ENCODE peak calls at places on chromosomes 12 and 14, in ten cellular contexts. A is heart right ventricle; Q is astrocyte of the spinal cord; E is activated CD8-positive, alpha-beta T cell treated with anti-CD3 and anti-CD28 coated beads, Interleukin-2, amount 10 ng/mL, durations not matched to agents 7 days and 5 days; I is HEK293T; T is NCI-H1105 treated with DMSO at 0.1 percent for 48 hours; K is NCI-H1048; P is C1 segment of cervical spinal cord; H is left cardiac atrium; S is AG08395. U is an unnamed sample.
A peak's percentile ranks its signal among the peaks of the same experiment; 100 is the strongest.

GRCh38 chr12:81078469-81079196 is 754 bp downstream of the ACSS3 start:
- DNase-seq in A (no peak), Q (peak; percentile 66), E (no peak), I (peak; percentile 16), T (no peak), K (no peak), P (no peak), H (peak; percentile 56), S (peak; percentile 41), U (no peak)

GRCh38 chr14:89418452-89418851 is 1.4 kb upstream of the FOXN3 start:
- DNase-seq in A (no peak), Q (no peak), E (peak; percentile 51), I (no peak), T (no peak), K (no peak), P (no peak), H (no peak), S (no peak), U (no peak)

GRCh38 chr14:74793506-74794155 is 30.5 kb downstream of the YLPM1 start:
- DNase-seq in A (no peak), Q (peak; percentile 5), E (peak; percentile 36), I (no peak), T (no peak), K (no peak), P (no peak), H (no peak), S (peak; percentile 8), U (no peak)

GRCh38 chr14:68519788-68520187 is 273.1 kb downstream of the ZFP36L1 start:
- DNase-seq in A (no peak), Q (no peak), E (no peak), I (no peak), T (no peak), K (no peak), P (no peak), H (no peak), S (no peak), U (no peak)

GRCh38 chr14:75981426-75981825 is 369 bp downstream of the TGFB3 start:
- DNase-seq in A (no peak), Q (no peak), E (peak; percentile 50), I (peak; percentile 9), T (peak; percentile 50), K (no peak), P (peak; percentile 81), H (no peak), S (no peak), U (peak; percentile 80)

GRCh38 chr12:59780605-59781135 is 184.8 kb downstream of the SLC16A7 start:
- DNase-seq in A (no peak), Q (peak; percentile 32), E (no peak), I (no peak), T (no peak), K (no peak), P (no peak), H (no peak), S (peak; percentile 22), U (no peak)

GRCh38 chr12:11795910-11796459 is 146.5 kb downstream of the ETV6 start:
- DNase-seq in A (no peak), Q (peak; percentile 89), E (no peak), I (no peak), T (no peak), K (no peak), P (no peak), H (no peak), S (no peak), U (no peak)

GRCh38 chr14:23494223-23494622 is 24.7 kb downstream of the NGDN start:
- DNase-seq in A (no peak), Q (peak; percentile 22), E (no peak), I (no peak), T (no peak), K (no peak), P (no peak), H (no peak), S (no peak), U (no peak)

GRCh38 chr14:101496779-101497420 is 64.4 kb upstream of the DIO3 start:
- DNase-seq in A (no peak), Q (no peak), E (no peak), I (no peak), T (no peak), K (no peak), P (no peak), H (peak; percentile 2), S (no peak), U (peak; percentile 33)

GRCh38 chr14:69643430-69644200 is 32.2 kb downstream of the SUSD6 start:
- DNase-seq in A (no peak), Q (peak; percentile 77), E (no peak), I (no peak), T (peak; percentile 98), K (no peak), P (no peak), H (peak; percentile 44), S (no peak), U (peak; percentile 61)

GRCh38 chr14:20350860-20351259 is 7.4 kb downstream of the PARP2 start:
- DNase-seq in A (no peak), Q (no peak), E (no peak), I (no peak), T (no peak), K (no peak), P (no peak), H (no peak), S (peak; percentile 27), U (no peak)

U was measured in NCI-H1694 treated with DMSO at 0.1 percent for 48 hours.